ENCODE peak calls at places on chromosomes 5 and 9, in five cellular contexts. W, Q, Y, I and E are unnamed samples.

GRCh38 chr5:150304481-150305081 is 1.9 kb upstream of the ARSI start:
- DNase-seq in W (no peak), Q (no peak), Y (no peak), I (no peak), E (no peak)

GRCh38 chr5:169097374-169097831 is 203.5 kb downstream of the SLIT3 start:
- DNase-seq in W (no peak), Q (no peak), Y (no peak), I (no peak), E (no peak)

GRCh38 chr5:177462021-177462670 is 11.3 kb downstream of the DBN1 start:
- DNase-seq in W (no peak), Q (peak; percentile 73), Y (peak; percentile 62), I (no peak), E (no peak)

GRCh38 chr9:116686693-116687073 is 422 bp upstream of the TRIM32 start:
- DNase-seq in W (peak; percentile 5), Q (peak; percentile 50), Y (no peak), I (no peak), E (no peak)

GRCh38 chr9:34611251-34611810 is 566 bp downstream of the RPP25L start:
- DNase-seq in W (no peak), Q (no peak), Y (peak; percentile 45), I (no peak), E (no peak)

GRCh38 chr9:8025532-8025931 is 226.0 kb upstream of the DMAC1 start:
- DNase-seq in W (no peak), Q (no peak), Y (no peak), I (no peak), E (no peak)

GRCh38 chr5:149383399-149383798 is 4.3 kb upstream of the IL17B start:
- DNase-seq in W (no peak), Q (no peak), Y (no peak), I (no peak), E (no peak)

GRCh38 chr9:35689351-35689600 is 449 bp downstream of the TPM2 start:
- DNase-seq in W (no peak), Q (no peak), Y (no peak), I (no peak), E (no peak)

GRCh38 chr5:16600397-16600796 is 16.4 kb downstream of the RETREG1 start:
- DNase-seq in W (peak; percentile 44), Q (peak; percentile 65), Y (peak; percentile 78), I (no peak), E (no peak)

GRCh38 chr5:32000726-32001125 is 173.4 kb downstream of the GOLPH3 start:
- DNase-seq in W (no peak), Q (no peak), Y (no peak), I (no peak), E (no peak)